ENCODE peak calls at places on chromosomes 11 and 22, in eight cellular contexts. L, A, K, B, N, J, T and Q are unnamed samples.

GRCh38 chr11:111606986-111607385 is 4.7 kb downstream of the SIK2 start:
- DNase-seq in L (no peak), A (peak; percentile 37), K (peak; percentile 68), B (no peak), N (peak; percentile 37), J (no peak), T (no peak), Q (peak; percentile 51)

GRCh38 chr11:9150501-9150900 is 59.1 kb upstream of the SCUBE2 start:
- DNase-seq in L (no peak), A (peak; percentile 95), K (peak; percentile 75), B (no peak), N (peak; percentile 92), J (peak; percentile 74), T (no peak), Q (peak; percentile 56)

GRCh38 chr11:59698506-59698905 is 15.1 kb downstream of the OR10V1 start:
- DNase-seq in L (no peak), A (no peak), K (no peak), B (no peak), N (no peak), J (no peak), T (no peak), Q (peak; percentile 69)

GRCh38 chr11:133841279-133842043 is 3.9 kb downstream of the SPATA19 start:
- DNase-seq in L (no peak), A (no peak), K (no peak), B (no peak), N (no peak), J (no peak), T (no peak), Q (no peak)

GRCh38 chr11:116698080-116698479 is 74.7 kb downstream of the BUD13 start:
- DNase-seq in L (no peak), A (no peak), K (no peak), B (no peak), N (no peak), J (no peak), T (no peak), Q (no peak)

GRCh38 chr11:8933931-8934330 is 1.2 kb upstream of the C11orf16 start:
- DNase-seq in L (no peak), A (no peak), K (no peak), B (peak; percentile 51), N (no peak), J (no peak), T (no peak), Q (no peak)

GRCh38 chr11:107354780-107355179 is 102.8 kb downstream of the CWF19L2 start:
- DNase-seq in L (no peak), A (no peak), K (no peak), B (no peak), N (no peak), J (no peak), T (no peak), Q (no peak)

GRCh38 chr11:77080643-77081210 is 14.0 kb downstream of the CAPN5 start:
- DNase-seq in L (no peak), A (peak; percentile 51), K (peak; percentile 43), B (no peak), N (peak; percentile 75), J (no peak), T (no peak), Q (peak; percentile 24)

GRCh38 chr11:1485504-1485885 is 1.1 kb downstream of the MOB2 start:
- DNase-seq in L (no peak), A (no peak), K (no peak), B (no peak), N (no peak), J (no peak), T (no peak), Q (no peak)

GRCh38 chr11:9716275-9717039 is 52.6 kb downstream of the SWAP70 start:
- DNase-seq in L (no peak), A (peak; percentile 83), K (peak; percentile 92), B (no peak), N (peak; percentile 77), J (no peak), T (no peak), Q (peak; percentile 27)

GRCh38 chr22:37664249-37665101 is 6.0 kb downstream of the PDXP start:
- DNase-seq in L (peak; percentile 62), A (no peak), K (no peak), B (no peak), N (no peak), J (no peak), T (no peak), Q (no peak)

GRCh38 chr22:35313311-35314121 is 13.8 kb downstream of the TOM1 start:
- DNase-seq in L (peak; percentile 70), A (peak; percentile 96), K (peak; percentile 96), B (no peak), N (peak; percentile 97), J (peak; percentile 51), T (no peak), Q (peak; percentile 59)

GRCh38 chr11:1566381-1567051 is 5.6 kb downstream of the DUSP8 start:
- DNase-seq in L (no peak), A (no peak), K (no peak), B (no peak), N (no peak), J (no peak), T (no peak), Q (no peak)

GRCh38 chr11:64598106-64598796 is 7.2 kb downstream of the SLC22A12 start:
- DNase-seq in L (no peak), A (no peak), K (no peak), B (no peak), N (no peak), J (no peak), T (no peak), Q (no peak)

GRCh38 chr22:32830473-32830872 is 29.0 kb downstream of the TIMP3 start:
- DNase-seq in L (no peak), A (no peak), K (no peak), B (peak; percentile 45), N (no peak), J (no peak), T (no peak), Q (no peak)

GRCh38 chr11:75090778-75091177 is 5.9 kb downstream of the OR2AT4 start:
- DNase-seq in L (no peak), A (no peak), K (no peak), B (no peak), N (no peak), J (no peak), T (no peak), Q (no peak)

GRCh38 chr22:49663311-49663711 is 164.4 kb downstream of the BRD1 start:
- DNase-seq in L (no peak), A (no peak), K (no peak), B (no peak), N (no peak), J (no peak), T (no peak), Q (no peak)

GRCh38 chr22:31349960-31350359 is 3.8 kb upstream of the PATZ1 start:
- DNase-seq in L (no peak), A (no peak), K (no peak), B (no peak), N (no peak), J (no peak), T (no peak), Q (no peak)

GRCh38 chr22:31350410-31350863 is 4.3 kb upstream of the PATZ1 start:
- DNase-seq in L (peak; percentile 90), A (no peak), K (no peak), B (peak; percentile 66), N (peak; percentile 38), J (no peak), T (no peak), Q (no peak)

GRCh38 chr22:31347251-31348008 is 1.3 kb upstream of the PATZ1 start:
- DNase-seq in L (peak; percentile 64), A (peak; percentile 62), K (peak; percentile 76), B (peak; percentile 85), N (peak; percentile 86), J (peak; percentile 50), T (peak; percentile 50), Q (peak; percentile 84)

GRCh38 chr22:31346733-31347250 is 646 bp upstream of the PATZ1 start:
- DNase-seq in L (peak; percentile 68), A (peak; percentile 33), K (peak; percentile 58), B (peak; percentile 84), N (peak; percentile 70), J (peak; percentile 28), T (no peak), Q (peak; percentile 65)

GRCh38 chr22:31348766-31349165 is 2.6 kb upstream of the PATZ1 start:
- DNase-seq in L (no peak), A (no peak), K (no peak), B (no peak), N (no peak), J (no peak), T (no peak), Q (no peak)
- H3K9ac ChIP-seq in L (no peak overlapping the region), A (no peak overlapping the region), K (no peak overlapping the region), B (no peak overlapping the region), N (no peak overlapping the region), J (no peak overlapping the region), T (no peak overlapping the region), Q (no peak overlapping the region)

GRCh38 chr22:38986629-38987028 is 4.5 kb downstream of the APOBEC3B start:
- DNase-seq in L (no peak), A (no peak), K (no peak), B (no peak), N (no peak), J (no peak), T (no peak), Q (no peak)

GRCh38 chr22:38981005-38981658 is 1.0 kb upstream of the APOBEC3B start:
- DNase-seq in L (peak; percentile 67), A (peak; percentile 31), K (peak; percentile 68), B (peak; percentile 69), N (peak; percentile 58), J (peak; percentile 63), T (peak; percentile 37), Q (peak; percentile 58)

GRCh38 chr22:38984224-38984623 is 2.1 kb downstream of the APOBEC3B start:
- DNase-seq in L (no peak), A (no peak), K (no peak), B (no peak), N (no peak), J (no peak), T (no peak), Q (no peak)

GRCh38 chr22:38982008-38982927 is at the start of gene APOBEC3B:
- DNase-seq in L (peak; percentile 86), A (peak; percentile 95), K (peak; percentile 96), B (peak; percentile 91), N (peak; percentile 93), J (peak; percentile 93), T (peak; percentile 81), Q (peak; percentile 95)

GRCh38 chr22:38981659-38982007 is 514 bp upstream of the APOBEC3B start:
- DNase-seq in L (no peak), A (no peak), K (no peak), B (no peak), N (no peak), J (no peak), T (no peak), Q (no peak)
- H3K4me3 ChIP-seq in L (peak overlapping the region; percentile 51), A (no peak overlapping the region), K (peak overlapping the region; percentile 57), B (no peak overlapping the region), N (peak overlapping the region; percentile 71), J (no peak overlapping the region), T (peak overlapping the region; percentile 50), Q (peak overlapping the region; percentile 78)

GRCh38 chr11:17012712-17013547 is 1.3 kb downstream of the PLEKHA7 start:
- DNase-seq in L (peak; percentile 95), A (peak; percentile 52), K (peak; percentile 78), B (peak; percentile 28), N (peak; percentile 21), J (peak; percentile 81), T (peak; percentile 12), Q (peak; percentile 14)
- H3K4me1 ChIP-seq in L (peaks cover 45% of the 10 kb centered on the region), A (no peaks in the 10 kb centered on the region), K (no peaks in the 10 kb centered on the region), B (no peaks in the 10 kb centered on the region), N (no peaks in the 10 kb centered on the region), J (peaks cover 15% of the 10 kb centered on the region), T (peaks cover 28% of the 10 kb centered on the region), Q (peaks cover 12% of the 10 kb centered on the region)

DNA sequence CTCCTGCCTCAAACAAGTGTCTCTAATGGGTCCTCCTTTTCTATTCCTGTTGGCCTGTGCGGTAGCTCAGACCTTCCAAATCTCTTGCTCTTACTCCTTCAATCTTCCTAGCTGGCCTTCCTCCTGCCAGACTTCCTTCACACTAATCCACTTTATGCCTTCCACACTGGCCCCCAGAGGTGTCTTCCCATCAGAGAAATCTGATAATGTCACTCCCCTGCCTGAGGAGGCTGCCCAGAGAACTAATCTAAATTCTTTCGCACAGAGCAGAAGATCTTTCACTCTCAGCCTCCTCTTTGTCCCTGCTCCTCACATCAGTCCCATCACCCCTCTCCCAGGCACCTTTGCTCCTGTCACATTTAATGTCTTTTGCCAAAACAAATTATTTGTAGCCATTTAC is 175.8 kb downstream of the MAML2 start:
- DNase-seq in L (no peak), A (no peak), K (no peak), B (peak; percentile 91), N (no peak), J (no peak), T (no peak), Q (no peak)
- H3K9ac ChIP-seq in L (no peak overlapping the region), A (no peak overlapping the region), K (no peak overlapping the region), B (no peak overlapping the region), N (no peak overlapping the region), J (no peak overlapping the region), T (no peak overlapping the region), Q (no peak overlapping the region)